ENCODE peak calls at places on chromosome 15, in nine cellular contexts. L, H, N, G, Y, C, B, U and R are unnamed samples.

GRCh38 chr15:80031841-80032240 is 27.6 kb upstream of the ZFAND6 start:
- DNase-seq in L (peak; percentile 28), H (no peak), N (no peak), G (no peak), Y (peak; percentile 12), C (no peak), B (no peak), U (no peak), R (no peak)

GRCh38 chr15:34301058-34301457 is 36.5 kb downstream of the SLC12A6 start:
- DNase-seq in L (no peak), H (no peak), N (no peak), G (no peak), Y (no peak), C (no peak), B (no peak), U (no peak), R (no peak)

GRCh38 chr15:36232491-36232890 is 346.9 kb upstream of the CDIN1 start:
- DNase-seq in L (no peak), H (no peak), N (no peak), G (no peak), Y (no peak), C (no peak), B (no peak), U (no peak), R (no peak)

GRCh38 chr15:26365077-26365476 is 407.8 kb downstream of the GABRB3 start:
- DNase-seq in L (no peak), H (no peak), N (no peak), G (no peak), Y (no peak), C (no peak), B (no peak), U (no peak), R (no peak)

GRCh38 chr15:52102468-52102867 is 10.1 kb downstream of the BCL2L10 start:
- DNase-seq in L (no peak), H (no peak), N (no peak), G (no peak), Y (no peak), C (no peak), B (no peak), U (peak; percentile 92), R (no peak)

GRCh38 chr15:70023769-70024491 is 73.8 kb downstream of the TLE3 start:
- DNase-seq in L (no peak), H (no peak), N (no peak), G (peak; percentile 91), Y (peak; percentile 51), C (peak; percentile 60), B (no peak), U (peak; percentile 36), R (peak; percentile 79)

GRCh38 chr15:100111103-100112060 is 230.4 kb downstream of the ADAMTS17 start:
- DNase-seq in L (peak; percentile 78), H (peak; percentile 50), N (no peak), G (peak; percentile 80), Y (peak; percentile 78), C (peak; percentile 84), B (no peak), U (peak; percentile 88), R (peak; percentile 12)

GRCh38 chr15:40054056-40054745 is 15.2 kb upstream of the SRP14 start:
- DNase-seq in L (peak; percentile 70), H (no peak), N (no peak), G (peak; percentile 64), Y (no peak), C (no peak), B (no peak), U (peak; percentile 31), R (no peak)

GRCh38 chr15:36479200-36479896 is 100.1 kb upstream of the CDIN1 start:
- DNase-seq in L (no peak), H (no peak), N (no peak), G (no peak), Y (no peak), C (no peak), B (no peak), U (peak; percentile 65), R (no peak)

GRCh38 chr15:80343610-80344009 is 60.6 kb upstream of the ARNT2 start:
- DNase-seq in L (no peak), H (no peak), N (peak; percentile 87), G (no peak), Y (peak; percentile 80), C (peak; percentile 63), B (no peak), U (peak; percentile 68), R (no peak)

GRCh38 chr15:41289953-41290352 is 42.4 kb downstream of the OIP5 start:
- DNase-seq in L (no peak), H (no peak), N (no peak), G (no peak), Y (no peak), C (no peak), B (no peak), U (no peak), R (no peak)
- H3K4me1 ChIP-seq in L (peaks cover 28% of the 10 kb centered on the region), H (peaks cover 7% of the 10 kb centered on the region), N (peaks cover 5% of the 10 kb centered on the region), G (peaks cover 27% of the 10 kb centered on the region), Y (peaks cover 17% of the 10 kb centered on the region), C (peaks cover 36% of the 10 kb centered on the region), B (no peaks in the 10 kb centered on the region), U (peaks cover 2% of the 10 kb centered on the region), R (peaks cover 3% of the 10 kb centered on the region)

GRCh38 chr15:64925335-64926330 is 13.9 kb downstream of the ANKDD1A start:
- DNase-seq in L (peak; percentile 66), H (no peak), N (no peak), G (no peak), Y (no peak), C (no peak), B (no peak), U (no peak), R (no peak)

GRCh38 chr15:64926661-64927060 is 15.0 kb downstream of the ANKDD1A start:
- DNase-seq in L (peak; percentile 50), H (no peak), N (no peak), G (no peak), Y (no peak), C (no peak), B (no peak), U (no peak), R (no peak)

GRCh38 chr15:64921711-64922110 is 10.0 kb downstream of the ANKDD1A start:
- DNase-seq in L (no peak), H (no peak), N (no peak), G (no peak), Y (no peak), C (no peak), B (no peak), U (no peak), R (no peak)

GRCh38 chr15:64919721-64920120 is 8.0 kb downstream of the ANKDD1A start:
- DNase-seq in L (no peak), H (no peak), N (no peak), G (no peak), Y (no peak), C (no peak), B (no peak), U (no peak), R (no peak)

GRCh38 chr15:64923546-64923945 is 11.8 kb downstream of the ANKDD1A start:
- DNase-seq in L (peak; percentile 68), H (no peak), N (no peak), G (no peak), Y (no peak), C (no peak), B (no peak), U (no peak), R (no peak)
- TF ChIP-seq POLR2A in L (no peak), H (no peak), N (no peak), G (no peak), Y (no peak), C (no peak), B (no peak), U (no peak), R (no peak)

GRCh38 chr15:101611580-101612299 is 40.4 kb downstream of the TM2D3 start:
- DNase-seq in L (no peak), H (no peak), N (no peak), G (no peak), Y (no peak), C (no peak), B (no peak), U (no peak), R (no peak)

GRCh38 chr15:101609742-101610627 is 42.2 kb downstream of the TM2D3 start:
- DNase-seq in L (no peak), H (no peak), N (no peak), G (no peak), Y (no peak), C (no peak), B (no peak), U (no peak), R (no peak)

GRCh38 chr15:101612676-101613075 is 39.5 kb downstream of the TM2D3 start:
- DNase-seq in L (no peak), H (no peak), N (no peak), G (no peak), Y (no peak), C (no peak), B (no peak), U (no peak), R (no peak)

GRCh38 chr15:101611007-101611406 is 41.2 kb downstream of the TM2D3 start:
- DNase-seq in L (no peak), H (no peak), N (no peak), G (no peak), Y (no peak), C (no peak), B (no peak), U (no peak), R (no peak)

DNA sequence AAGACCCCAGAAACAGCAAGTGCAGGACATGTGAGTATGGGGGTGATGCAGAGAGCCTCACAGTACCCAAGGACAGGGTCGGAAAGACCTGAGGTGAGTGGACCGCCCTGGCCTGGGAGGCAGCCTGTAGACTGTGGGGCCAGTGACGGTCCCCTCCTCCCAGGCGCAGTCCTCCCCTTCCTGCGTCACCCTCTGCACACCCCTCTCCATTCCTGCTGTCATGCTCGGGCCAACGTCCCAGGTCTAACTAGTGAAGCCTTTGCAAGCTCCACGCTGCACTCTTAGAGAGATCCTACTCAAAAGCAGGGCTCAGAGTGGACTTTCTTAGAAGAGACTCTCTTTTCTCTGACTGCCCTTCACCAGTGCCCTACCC is 41.6 kb downstream of the TM2D3 start:
- DNase-seq in L (no peak), H (no peak), N (no peak), G (no peak), Y (no peak), C (no peak), B (no peak), U (no peak), R (no peak)
- H3K4me1 ChIP-seq in L (peaks cover 23% of the 10 kb centered on the region), H (peaks cover 29% of the 10 kb centered on the region), N (peaks cover 6% of the 10 kb centered on the region), G (peaks cover 22% of the 10 kb centered on the region), Y (peaks cover 25% of the 10 kb centered on the region), C (peaks cover under 1% of the 10 kb centered on the region), B (peaks cover 3% of the 10 kb centered on the region), U (no peaks in the 10 kb centered on the region), R (peaks cover 7% of the 10 kb centered on the region)

GRCh38 chr15:27704939-27705514 is 394.1 kb downstream of the OCA2 start:
- DNase-seq in L (no peak), H (no peak), N (no peak), G (no peak), Y (no peak), C (no peak), B (no peak), U (no peak), R (no peak)

GRCh38 chr15:27701956-27702355 is 397.2 kb downstream of the OCA2 start:
- DNase-seq in L (no peak), H (no peak), N (no peak), G (no peak), Y (no peak), C (no peak), B (no peak), U (no peak), R (no peak)

GRCh38 chr15:27706300-27706699 is 392.8 kb downstream of the OCA2 start:
- DNase-seq in L (no peak), H (no peak), N (no peak), G (no peak), Y (no peak), C (no peak), B (no peak), U (no peak), R (no peak)

GRCh38 chr15:27696530-27696929 is 402.6 kb downstream of the OCA2 start:
- DNase-seq in L (no peak), H (no peak), N (no peak), G (no peak), Y (no peak), C (no peak), B (no peak), U (no peak), R (no peak)

GRCh38 chr15:27701014-27701413 is 398.1 kb downstream of the OCA2 start:
- DNase-seq in L (no peak), H (no peak), N (no peak), G (no peak), Y (no peak), C (no peak), B (no peak), U (no peak), R (no peak)
- TF ChIP-seq POLR2A in L (no peak), H (no peak), N (no peak), G (no peak), Y (no peak), C (no peak), B (no peak), U (no peak), R (no peak)